ENCODE peak calls at places on chromosome 18, in seven cellular contexts. E is GM12878, L is GM12892, X is SK-N-SH, K is K562, G is H1, O is HepG2. T is an unnamed sample.

GRCh38 chr18:45662468-45662867 is 47.2 kb downstream of the SLC14A2 start:
- DNase-seq in E (no peak), L (no peak), X (no peak), K (no peak), G (no peak), O (no peak), T (no peak)

GRCh38 chr18:4454548-4455112 is 477 bp downstream of the DLGAP1 start:
- DNase-seq in E (no peak), L (no peak), X (peak), K (no peak), G (no peak), O (no peak), T (no peak)

GRCh38 chr18:44840053-44840826 is 159.6 kb downstream of the SETBP1 start:
- DNase-seq in E (no peak), L (no peak), X (no peak), K (no peak), G (no peak), O (no peak), T (no peak)

GRCh38 chr18:59919026-59919425 is 19.2 kb downstream of the PMAIP1 start:
- DNase-seq in E (no peak), L (no peak), X (no peak), K (no peak), G (no peak), O (no peak), T (no peak)

GRCh38 chr18:61551586-61551985 is 218.4 kb downstream of the CDH20 start:
- DNase-seq in E (peak), L (peak), X (peak), K (peak), G (peak), O (peak), T (peak)

GRCh38 chr18:45764000-45764686 is 40.2 kb downstream of the SLC14A1 start:
- DNase-seq in E (no peak), L (no peak), X (no peak), K (no peak), G (no peak), O (no peak), T (no peak)

GRCh38 chr18:48727685-48728084 is 188.9 kb downstream of the CTIF start:
- DNase-seq in E (no peak), L (no peak), X (no peak), K (no peak), G (no peak), O (no peak), T (no peak)

GRCh38 chr18:51039138-51040112 is 9.4 kb downstream of the SMAD4 start:
- DNase-seq in E (no peak), L (no peak), X (peak), K (peak), G (no peak), O (no peak), T (no peak)

GRCh38 chr18:13527256-13527655 is 199.1 kb downstream of the FAM210A start:
- DNase-seq in E (no peak), L (no peak), X (no peak), K (no peak), G (no peak), O (no peak), T (no peak)

GRCh38 chr18:24231773-24232735 is 93.2 kb downstream of the CABYR start:
- DNase-seq in E (no peak), L (no peak), X (no peak), K (no peak), G (no peak), O (no peak), T (no peak)

GRCh38 chr18:45670281-45670962 is 53.6 kb upstream of the SLC14A1 start:
- DNase-seq in E (no peak), L (no peak), X (no peak), K (peak), G (no peak), O (no peak), T (no peak)

GRCh38 chr18:69774831-69775230 is 172.8 kb downstream of the CD226 start:
- DNase-seq in E (no peak), L (no peak), X (no peak), K (no peak), G (no peak), O (no peak), T (no peak)

GRCh38 chr18:44729631-44730101 is 49.0 kb downstream of the SETBP1 start:
- DNase-seq in E (no peak), L (no peak), X (no peak), K (peak), G (no peak), O (no peak), T (no peak)

GRCh38 chr18:22324191-22325131 is 93.3 kb downstream of the CTAGE1 start:
- DNase-seq in E (no peak), L (no peak), X (no peak), K (no peak), G (no peak), O (no peak), T (no peak)

GRCh38 chr18:50161806-50162205 is 33.1 kb downstream of the MYO5B start:
- DNase-seq in E (no peak), L (no peak), X (no peak), K (no peak), G (no peak), O (no peak), T (no peak)

GRCh38 chr18:55319517-55319905 is 268.5 kb downstream of the TCF4 start:
- DNase-seq in E (no peak), L (no peak), X (no peak), K (no peak), G (no peak), O (no peak), T (no peak)

GRCh38 chr18:37955201-37955600 is 389.6 kb upstream of the CELF4 start:
- DNase-seq in E (no peak), L (no peak), X (no peak), K (no peak), G (no peak), O (no peak), T (no peak)

GRCh38 chr18:23981369-23981768 is 33.2 kb upstream of the TTC39C start:
- DNase-seq in E (peak), L (no peak), X (no peak), K (no peak), G (no peak), O (no peak), T (no peak)

GRCh38 chr18:12886498-12887126 is 2.6 kb upstream of the PTPN2 start:
- DNase-seq in E (no peak), L (no peak), X (peak), K (no peak), G (no peak), O (peak), T (no peak)

GRCh38 chr18:13216732-13217465 is 1.7 kb upstream of the LDLRAD4 start:
- DNase-seq in E (no peak), L (no peak), X (peak), K (peak), G (no peak), O (no peak), T (peak)

GRCh38 chr18:51852661-51853060 is 487.3 kb upstream of the DCC start:
- DNase-seq in E (no peak), L (no peak), X (no peak), K (no peak), G (no peak), O (no peak), T (no peak)

GRCh38 chr18:62458346-62458745 is 64.5 kb upstream of the ZCCHC2 start:
- DNase-seq in E (no peak), L (no peak), X (no peak), K (no peak), G (no peak), O (peak), T (no peak)

GRCh38 chr18:58788971-58789797 is 75.5 kb upstream of the ZNF532 start:
- DNase-seq in E (no peak), L (no peak), X (no peak), K (no peak), G (no peak), O (peak), T (no peak)

GRCh38 chr18:9806905-9807304 is 78.9 kb upstream of the TXNDC2 start:
- DNase-seq in E (no peak), L (no peak), X (no peak), K (no peak), G (no peak), O (peak), T (no peak)

GRCh38 chr18:47979611-47980200 is 49.2 kb upstream of the SMAD2 start:
- DNase-seq in E (no peak), L (no peak), X (no peak), K (no peak), G (no peak), O (no peak), T (no peak)

GRCh38 chr18:56043691-56044090 is 455.7 kb upstream of the TCF4 start:
- DNase-seq in E (no peak), L (no peak), X (no peak), K (no peak), G (peak), O (no peak), T (no peak)

GRCh38 chr18:29147944-29148343 is 971.0 kb upstream of the CDH2 start:
- DNase-seq in E (no peak), L (no peak), X (no peak), K (no peak), G (no peak), O (no peak), T (no peak)

GRCh38 chr18:2222270-2223185 is 348.8 kb downstream of the METTL4 start:
- DNase-seq in E (no peak), L (no peak), X (no peak), K (no peak), G (no peak), O (no peak), T (no peak)

GRCh38 chr18:3540805-3541548 is 91.0 kb downstream of the TGIF1 start:
- DNase-seq in E (no peak), L (no peak), X (no peak), K (no peak), G (no peak), O (no peak), T (no peak)

GRCh38 chr18:55064760-55065159 is 105.5 kb upstream of the CCDC68 start:
- DNase-seq in E (peak), L (peak), X (no peak), K (no peak), G (no peak), O (no peak), T (no peak)

GRCh38 chr18:9827856-9828793 is 57.6 kb upstream of the TXNDC2 start:
- DNase-seq in E (no peak), L (no peak), X (no peak), K (peak), G (no peak), O (no peak), T (no peak)

GRCh38 chr18:70390366-70391090 is 101.7 kb downstream of the SOCS6 start:
- DNase-seq in E (no peak), L (no peak), X (no peak), K (no peak), G (no peak), O (no peak), T (no peak)

GRCh38 chr18:53639696-53640095 is 584.8 kb downstream of the MBD2 start:
- DNase-seq in E (no peak), L (no peak), X (no peak), K (no peak), G (no peak), O (no peak), T (no peak)

GRCh38 chr18:62485684-62486083 is 37.1 kb upstream of the ZCCHC2 start:
- DNase-seq in E (no peak), L (no peak), X (no peak), K (peak), G (no peak), O (peak), T (no peak)

GRCh38 chr18:10367846-10368245 is 86.6 kb upstream of the APCDD1 start:
- DNase-seq in E (no peak), L (no peak), X (no peak), K (no peak), G (no peak), O (no peak), T (no peak)

GRCh38 chr18:74517236-74517630 is 17.1 kb upstream of the CNDP1 start:
- DNase-seq in E (no peak), L (no peak), X (no peak), K (no peak), G (no peak), O (no peak), T (no peak)

GRCh38 chr18:5294113-5294617 is 1.4 kb downstream of the ZBTB14 start:
- DNase-seq in E (no peak), L (peak), X (peak), K (no peak), G (no peak), O (no peak), T (peak)

GRCh38 chr18:33210575-33211189 is 229.8 kb downstream of the CCDC178 start:
- DNase-seq in E (no peak), L (no peak), X (peak), K (no peak), G (no peak), O (peak), T (no peak)

GRCh38 chr18:37019157-37019571 is 190.2 kb downstream of the KIAA1328 start:
- DNase-seq in E (no peak), L (no peak), X (peak), K (no peak), G (peak), O (peak), T (no peak)

GRCh38 chr18:25097119-25098114 is 254.5 kb downstream of the ZNF521 start:
- DNase-seq in E (no peak), L (no peak), X (no peak), K (no peak), G (no peak), O (no peak), T (no peak)

DNA sequence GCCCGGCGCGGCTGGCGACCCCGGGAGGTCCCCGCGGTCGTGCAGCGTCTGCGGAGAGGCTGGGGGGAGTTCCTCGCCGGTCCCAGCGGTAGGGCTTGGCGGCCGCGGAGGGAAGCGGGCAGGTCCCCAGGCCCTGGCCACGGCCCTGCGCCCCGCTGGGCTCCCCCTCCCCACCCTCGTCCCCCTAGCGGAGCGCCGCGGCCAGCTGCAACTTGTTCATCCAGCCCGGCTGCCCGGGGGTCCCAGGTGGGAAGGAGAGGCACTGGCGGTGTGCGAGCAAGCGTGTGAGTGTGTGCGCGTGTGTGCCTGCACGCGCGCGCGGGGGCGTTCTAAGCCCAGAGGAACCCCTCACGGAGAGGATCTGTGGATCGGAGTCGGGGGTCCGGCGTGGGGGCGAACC is 1.3 kb downstream of the PTPRM start:
- DNase-seq in E (no peak), L (no peak), X (peak), K (no peak), G (no peak), O (peak), T (no peak)
- TF ChIP-seq TAF1 in E (no peak), L (no peak), X (no peak), K (no peak), G (no peak), O (peak), T (no peak)

GRCh38 chr18:39742015-39742466 is 2176.4 kb upstream of the CELF4 start:
- DNase-seq in E (no peak), L (no peak), X (peak), K (no peak), G (no peak), O (no peak), T (no peak)
- TF ChIP-seq POLR2AphosphoS5 in E (no peak), L (no peak), X (no peak), K (no peak), G (no peak), O (no peak), T (no peak)

GRCh38 chr18:79685971-79686370 is 6.4 kb downstream of the CTDP1 start:
- DNase-seq in E (no peak), L (no peak), X (no peak), K (no peak), G (no peak), O (no peak), T (no peak)

GRCh38 chr18:79685281-79685680 is 5.7 kb downstream of the CTDP1 start:
- DNase-seq in E (no peak), L (no peak), X (peak), K (no peak), G (no peak), O (no peak), T (no peak)

GRCh38 chr18:79690071-79690470 is 10.5 kb downstream of the CTDP1 start:
- DNase-seq in E (no peak), L (no peak), X (peak), K (no peak), G (no peak), O (no peak), T (no peak)

GRCh38 chr18:79684787-79685186 is 5.2 kb downstream of the CTDP1 start:
- DNase-seq in E (no peak), L (no peak), X (peak), K (no peak), G (no peak), O (no peak), T (no peak)

GRCh38 chr18:79687806-79688205 is 8.2 kb downstream of the CTDP1 start:
- DNase-seq in E (no peak), L (no peak), X (peak), K (no peak), G (no peak), O (no peak), T (no peak)
- TF ChIP-seq TAF1 in E (no peak), L (no peak), X (no peak), K (no peak), G (no peak), O (no peak), T (no peak)

GRCh38 chr18:8771930-8772329 is 66.6 kb downstream of the MTCL1 start:
- DNase-seq in E (no peak), L (no peak), X (no peak), K (no peak), G (no peak), O (no peak), T (no peak)
- TF ChIP-seq POLR2AphosphoS5 in E (no peak), L (no peak), X (no peak), K (no peak), G (no peak), O (no peak), T (no peak)

GRCh38 chr18:35158728-35159443 is 81.9 kb upstream of the ZNF397 start:
- DNase-seq in E (no peak), L (no peak), X (no peak), K (no peak), G (no peak), O (no peak), T (no peak)
- TF ChIP-seq TAF1 in E (no peak), L (no peak), X (no peak), K (no peak), G (no peak), O (no peak), T (no peak)

DNA sequence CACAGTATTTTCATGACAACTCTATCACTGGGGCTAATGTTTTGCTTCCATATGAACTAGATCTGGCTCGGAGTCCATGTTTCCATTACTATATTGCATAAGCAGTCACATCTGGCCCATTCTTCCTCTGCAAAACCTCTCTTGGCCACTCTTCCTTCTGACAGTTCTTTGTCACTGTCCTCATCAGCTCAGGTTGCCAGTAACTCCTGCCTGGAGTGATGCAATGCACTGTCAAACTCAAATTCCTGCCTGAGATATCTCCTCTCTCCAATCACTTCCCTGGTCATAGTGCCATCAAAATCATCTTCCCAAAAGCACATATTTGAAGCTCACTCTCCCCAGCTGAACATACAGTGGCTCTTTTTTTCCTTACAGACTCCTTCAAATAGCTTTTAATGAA is 66.1 kb downstream of the COLEC12 start:
- DNase-seq in E (no peak), L (no peak), X (no peak), K (no peak), G (no peak), O (no peak), T (no peak)
- TF ChIP-seq POLR2AphosphoS5 in E (no peak), L (no peak), X (no peak), K (no peak), G (no peak), O (no peak), T (no peak)

T was measured in GM12891.